ENCODE peak calls at places on chromosomes 12 and 14, in seven cellular contexts. H is neural progenitor cell, E is cardiac muscle cell, A is ovary, Q is psoas muscle, X is right atrium auricular region, I is HCT116. G is an unnamed sample.

GRCh38 chr12:2057041-2057792 is 4.4 kb downstream of the CACNA1C start:
- DNase-seq in H (peak; percentile 93), E (peak; percentile 90), A (no peak), Q (peak; percentile 53), X (peak; percentile 74), I (peak; percentile 34), G (peak; percentile 84)

GRCh38 chr12:71216725-71217579 is 59.2 kb upstream of the TSPAN8 start:
- DNase-seq in H (peak; percentile 35), E (peak; percentile 46), A (no peak), Q (no peak), X (no peak), I (peak; percentile 55), G (no peak)

GRCh38 chr14:104867371-104868059 is 2.4 kb downstream of the CEP170B start:
- DNase-seq in H (no peak), E (no peak), A (no peak), Q (no peak), X (no peak), I (no peak), G (no peak)

GRCh38 chr12:130434560-130434959 is 96.9 kb downstream of the PIWIL1 start:
- DNase-seq in H (no peak), E (no peak), A (no peak), Q (no peak), X (no peak), I (no peak), G (no peak)

GRCh38 chr12:130859128-130859527 is 12.7 kb upstream of the RAN start:
- DNase-seq in H (no peak), E (no peak), A (no peak), Q (no peak), X (no peak), I (no peak), G (no peak)

GRCh38 chr14:64733321-64733720 is 29.1 kb downstream of the PLEKHG3 start:
- DNase-seq in H (no peak), E (no peak), A (no peak), Q (no peak), X (no peak), I (no peak), G (no peak)

GRCh38 chr14:104940526-104941150 is 16.0 kb downstream of the PLD4 start:
- DNase-seq in H (peak; percentile 32), E (no peak), A (no peak), Q (no peak), X (no peak), I (no peak), G (no peak)

GRCh38 chr14:23512156-23512555 is 39.4 kb downstream of the ZFHX2 start:
- DNase-seq in H (no peak), E (no peak), A (no peak), Q (no peak), X (no peak), I (no peak), G (no peak)

GRCh38 chr12:101829639-101830390 is 944 bp downstream of the GNPTAB start:
- DNase-seq in H (no peak), E (peak; percentile 10), A (no peak), Q (no peak), X (peak; percentile 57), I (no peak), G (no peak)

GRCh38 chr14:103649001-103649400 is 20.0 kb downstream of the KLC1 start:
- DNase-seq in H (no peak), E (no peak), A (no peak), Q (no peak), X (no peak), I (no peak), G (no peak)
- H3K4me1 ChIP-seq in H (no peaks in the 10 kb centered on the region), E (peaks cover 4% of the 10 kb centered on the region), A (peaks cover 25% of the 10 kb centered on the region), Q (peaks cover 33% of the 10 kb centered on the region), X (peaks cover 29% of the 10 kb centered on the region), I (no peaks in the 10 kb centered on the region), G (no peaks in the 10 kb centered on the region)

DNA sequence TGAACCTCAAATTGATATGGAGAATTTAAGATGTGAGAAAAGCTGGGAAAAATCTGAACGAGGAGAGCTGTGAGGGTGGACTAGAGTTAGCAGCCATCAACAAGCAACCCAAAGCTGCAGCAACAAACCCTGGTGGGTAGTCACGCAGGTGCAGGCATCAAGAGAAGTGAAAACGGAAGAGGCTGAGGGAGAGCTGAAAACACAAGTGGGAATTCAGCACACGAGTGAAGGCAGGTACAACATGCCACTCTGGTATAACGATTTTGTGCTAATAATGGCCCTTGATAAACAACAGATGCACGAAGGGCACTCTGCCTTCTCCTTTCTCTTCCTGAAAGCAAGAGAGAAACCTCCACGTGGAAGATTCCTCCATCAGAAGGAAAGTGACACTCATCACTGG is 11.5 kb downstream of the TCL1B start:
- DNase-seq in H (no peak), E (no peak), A (no peak), Q (no peak), X (no peak), I (no peak), G (no peak)
- H3K4me3 ChIP-seq in H (no peak overlapping the region), E (no peak overlapping the region), A (no peak overlapping the region), Q (no peak overlapping the region), X (no peak overlapping the region), I (no peak overlapping the region), G (no peak overlapping the region)

DNA sequence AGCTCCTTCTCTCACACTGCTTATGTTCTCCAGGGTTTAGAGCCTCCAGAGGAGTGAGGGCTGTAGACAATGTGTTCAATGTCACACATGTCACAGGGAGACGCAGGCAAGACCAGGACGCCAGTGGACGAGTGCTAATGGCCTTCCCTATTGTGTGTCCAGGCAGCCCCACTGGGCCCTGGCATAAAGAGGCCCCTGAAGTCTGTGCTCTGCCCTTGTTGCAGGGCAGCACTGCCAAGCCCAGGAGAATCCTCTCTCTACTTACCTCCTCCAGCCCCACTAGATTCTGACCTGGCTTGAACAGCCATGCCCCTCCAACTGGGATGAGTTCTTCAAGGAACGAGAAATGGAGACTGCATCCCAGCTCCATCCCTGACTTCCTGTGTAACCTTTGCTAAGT is 24.8 kb upstream of the TMEM106C start:
- DNase-seq in H (no peak), E (no peak), A (no peak), Q (no peak), X (no peak), I (no peak), G (no peak)
- H3K4me1 ChIP-seq in H (no peaks in the 10 kb centered on the region), E (peaks cover 5% of the 10 kb centered on the region), A (peaks cover 4% of the 10 kb centered on the region), Q (no peaks in the 10 kb centered on the region), X (peaks cover 22% of the 10 kb centered on the region), I (peaks cover 16% of the 10 kb centered on the region), G (no peaks in the 10 kb centered on the region)

GRCh38 chr14:60166144-60166543 is 946 bp upstream of the DHRS7 start:
- DNase-seq in H (no peak), E (no peak), A (no peak), Q (no peak), X (no peak), I (no peak), G (no peak)
- H3K4me3 ChIP-seq in H (no peak overlapping the region), E (no peak overlapping the region), A (no peak overlapping the region), Q (peak overlapping the region; percentile 78), X (no peak overlapping the region), I (no peak overlapping the region), G (no peak overlapping the region)

GRCh38 chr12:94209240-94209639 is 60.9 kb downstream of the PLXNC1 start:
- DNase-seq in H (no peak), E (no peak), A (no peak), Q (no peak), X (no peak), I (no peak), G (no peak)

GRCh38 chr12:94211011-94211410 is 62.6 kb downstream of the PLXNC1 start:
- DNase-seq in H (no peak), E (no peak), A (no peak), Q (no peak), X (no peak), I (no peak), G (no peak)

GRCh38 chr12:94207467-94208432 is 59.4 kb downstream of the PLXNC1 start:
- DNase-seq in H (no peak), E (no peak), A (no peak), Q (no peak), X (no peak), I (no peak), G (no peak)

GRCh38 chr12:94206886-94207285 is 58.5 kb downstream of the PLXNC1 start:
- DNase-seq in H (no peak), E (no peak), A (no peak), Q (no peak), X (no peak), I (no peak), G (no peak)

GRCh38 chr12:94208433-94208921 is 60.1 kb downstream of the PLXNC1 start:
- DNase-seq in H (no peak), E (no peak), A (peak; percentile 18), Q (no peak), X (no peak), I (no peak), G (no peak)
- H3K4me1 ChIP-seq in H (no peaks in the 10 kb centered on the region), E (peaks cover 21% of the 10 kb centered on the region), A (peaks cover 20% of the 10 kb centered on the region), Q (no peaks in the 10 kb centered on the region), X (peaks cover 19% of the 10 kb centered on the region), I (no peaks in the 10 kb centered on the region), G (peaks cover 18% of the 10 kb centered on the region)

GRCh38 chr14:99244299-99244959 is 27.6 kb downstream of the BCL11B start:
- DNase-seq in H (no peak), E (no peak), A (no peak), Q (no peak), X (no peak), I (no peak), G (no peak)
- H3K4me3 ChIP-seq in H (no peak overlapping the region), E (no peak overlapping the region), A (no peak overlapping the region), Q (no peak overlapping the region), X (no peak overlapping the region), I (no peak overlapping the region), G (no peak overlapping the region)